ENCODE peak calls at places on chromosome 5, in ten cellular contexts. One of them, this sample, is unnamed.

GRCh38 chr5:169288066-169288753 is 12.7 kb downstream of the SLIT3 start:
- DNase-seq in CD8-positive, alpha-beta T cell: no peak
- DNase-seq in PC-3: no peak
- DNase-seq in cardiac muscle cell: no peak
- DNase-seq in H7: no peak
- DNase-seq in activated T-cell treated with anti-CD3 and anti-CD28 coated beads, Interleukin-2, amount 50 U/mL, for 72 hours: no peak
- DNase-seq in M059J: no peak
- DNase-seq in activated CD4-positive, alpha-beta T cell treated with anti-CD3 and anti-CD28 coated beads for 24 hours: no peak
- DNase-seq in ecto neural progenitor cell: no peak
- DNase-seq in fibroblast of lung: no peak
- DNase-seq in this sample: no peak

GRCh38 chr5:151742870-151743294 is 15.5 kb downstream of the ATOX1 start:
- DNase-seq in CD8-positive, alpha-beta T cell: no peak
- DNase-seq in PC-3: peak
- DNase-seq in cardiac muscle cell: peak
- DNase-seq in H7: peak
- DNase-seq in activated T-cell treated with anti-CD3 and anti-CD28 coated beads, Interleukin-2, amount 50 U/mL, for 72 hours: no peak
- DNase-seq in M059J: peak
- DNase-seq in activated CD4-positive, alpha-beta T cell treated with anti-CD3 and anti-CD28 coated beads for 24 hours: no peak
- DNase-seq in ecto neural progenitor cell: peak
- DNase-seq in fibroblast of lung: peak
- DNase-seq in this sample: no peak

GRCh38 chr5:40906351-40906751 is 2.9 kb upstream of the C7 start:
- DNase-seq in CD8-positive, alpha-beta T cell: no peak
- DNase-seq in PC-3: peak
- DNase-seq in cardiac muscle cell: no peak
- DNase-seq in H7: no peak
- DNase-seq in activated T-cell treated with anti-CD3 and anti-CD28 coated beads, Interleukin-2, amount 50 U/mL, for 72 hours: no peak
- DNase-seq in M059J: peak
- DNase-seq in activated CD4-positive, alpha-beta T cell treated with anti-CD3 and anti-CD28 coated beads for 24 hours: no peak
- DNase-seq in ecto neural progenitor cell: no peak
- DNase-seq in fibroblast of lung: peak
- DNase-seq in this sample: peak

GRCh38 chr5:27080147-27080546 is 41.8 kb upstream of the CDH9 start:
- DNase-seq in CD8-positive, alpha-beta T cell: no peak
- DNase-seq in PC-3: no peak
- DNase-seq in cardiac muscle cell: no peak
- DNase-seq in H7: no peak
- DNase-seq in activated T-cell treated with anti-CD3 and anti-CD28 coated beads, Interleukin-2, amount 50 U/mL, for 72 hours: no peak
- DNase-seq in M059J: no peak
- DNase-seq in activated CD4-positive, alpha-beta T cell treated with anti-CD3 and anti-CD28 coated beads for 24 hours: no peak
- DNase-seq in ecto neural progenitor cell: no peak
- DNase-seq in fibroblast of lung: no peak
- DNase-seq in this sample: no peak

GRCh38 chr5:82004511-82004910 is 32.7 kb downstream of the ATG10 start:
- DNase-seq in CD8-positive, alpha-beta T cell: no peak
- DNase-seq in PC-3: peak
- DNase-seq in cardiac muscle cell: peak
- DNase-seq in H7: no peak
- DNase-seq in activated T-cell treated with anti-CD3 and anti-CD28 coated beads, Interleukin-2, amount 50 U/mL, for 72 hours: no peak
- DNase-seq in M059J: peak
- DNase-seq in activated CD4-positive, alpha-beta T cell treated with anti-CD3 and anti-CD28 coated beads for 24 hours: no peak
- DNase-seq in ecto neural progenitor cell: no peak
- DNase-seq in fibroblast of lung: peak
- DNase-seq in this sample: no peak

GRCh38 chr5:31096238-31096865 is 97.1 kb upstream of the CDH6 start:
- DNase-seq in CD8-positive, alpha-beta T cell: no peak
- DNase-seq in PC-3: peak
- DNase-seq in cardiac muscle cell: peak
- DNase-seq in H7: no peak
- DNase-seq in activated T-cell treated with anti-CD3 and anti-CD28 coated beads, Interleukin-2, amount 50 U/mL, for 72 hours: no peak
- DNase-seq in M059J: peak
- DNase-seq in activated CD4-positive, alpha-beta T cell treated with anti-CD3 and anti-CD28 coated beads for 24 hours: no peak
- DNase-seq in ecto neural progenitor cell: no peak
- DNase-seq in fibroblast of lung: peak
- DNase-seq in this sample: peak

GRCh38 chr5:68215888-68216736 is 556 bp downstream of the PIK3R1 start:
- DNase-seq in CD8-positive, alpha-beta T cell: peak
- DNase-seq in PC-3: no peak
- DNase-seq in cardiac muscle cell: peak
- DNase-seq in H7: peak
- DNase-seq in activated T-cell treated with anti-CD3 and anti-CD28 coated beads, Interleukin-2, amount 50 U/mL, for 72 hours: peak
- DNase-seq in M059J: peak
- DNase-seq in activated CD4-positive, alpha-beta T cell treated with anti-CD3 and anti-CD28 coated beads for 24 hours: peak
- DNase-seq in ecto neural progenitor cell: peak
- DNase-seq in fibroblast of lung: peak
- DNase-seq in this sample: no peak

GRCh38 chr5:64666058-64666457 is 24.2 kb upstream of the SHISAL2B start:
- DNase-seq in CD8-positive, alpha-beta T cell: no peak
- DNase-seq in PC-3: no peak
- DNase-seq in cardiac muscle cell: peak
- DNase-seq in H7: no peak
- DNase-seq in activated T-cell treated with anti-CD3 and anti-CD28 coated beads, Interleukin-2, amount 50 U/mL, for 72 hours: no peak
- DNase-seq in M059J: peak
- DNase-seq in activated CD4-positive, alpha-beta T cell treated with anti-CD3 and anti-CD28 coated beads for 24 hours: no peak
- DNase-seq in ecto neural progenitor cell: no peak
- DNase-seq in fibroblast of lung: peak
- DNase-seq in this sample: peak

GRCh38 chr5:140424135-140424534 is 22.5 kb downstream of the ANKHD1 start:
- DNase-seq in CD8-positive, alpha-beta T cell: no peak
- DNase-seq in PC-3: no peak
- DNase-seq in cardiac muscle cell: no peak
- DNase-seq in H7: no peak
- DNase-seq in activated T-cell treated with anti-CD3 and anti-CD28 coated beads, Interleukin-2, amount 50 U/mL, for 72 hours: no peak
- DNase-seq in M059J: no peak
- DNase-seq in activated CD4-positive, alpha-beta T cell treated with anti-CD3 and anti-CD28 coated beads for 24 hours: no peak
- DNase-seq in ecto neural progenitor cell: no peak
- DNase-seq in fibroblast of lung: no peak
- DNase-seq in this sample: no peak

This sample was measured in non-pigmented ciliary epithelial cell.